ENCODE peak calls at places on chromosomes 7 and 10, in eight cellular contexts. J is colonic mucosa, P is neural progenitor cell, D is astrocyte, W is WERI-Rb-1, N is iPS DF 6.9, V is fibroblast of lung, F is NB4. Y is an unnamed sample.

GRCh38 chr10:70605153-70605552 is 2.6 kb upstream of the PRF1 start:
- DNase-seq in J (no peak), P (no peak), D (no peak), W (no peak), N (no peak), V (no peak), F (peak; percentile 43), Y (no peak)

GRCh38 chr10:123990889-123991288 is 99.3 kb upstream of the CPXM2 start:
- DNase-seq in J (no peak), P (no peak), D (no peak), W (no peak), N (no peak), V (no peak), F (no peak), Y (no peak)

GRCh38 chr7:34061175-34061574 is 155.8 kb downstream of the BMPER start:
- DNase-seq in J (no peak), P (no peak), D (peak; percentile 88), W (no peak), N (no peak), V (peak; percentile 88), F (no peak), Y (peak; percentile 63)

GRCh38 chr7:2646680-2647571 is 15.1 kb downstream of the TTYH3 start:
- DNase-seq in J (no peak), P (peak; percentile 37), D (no peak), W (no peak), N (no peak), V (no peak), F (no peak), Y (no peak)

GRCh38 chr10:22459496-22459895 is 114.2 kb downstream of the SPAG6 start:
- DNase-seq in J (no peak), P (no peak), D (no peak), W (no peak), N (no peak), V (no peak), F (no peak), Y (no peak)

GRCh38 chr10:58573144-58573543 is 60.5 kb downstream of the BICC1 start:
- DNase-seq in J (no peak), P (no peak), D (no peak), W (no peak), N (no peak), V (no peak), F (no peak), Y (no peak)

GRCh38 chr7:149188637-149189259 is 6.6 kb upstream of the ZNF282 start:
- DNase-seq in J (no peak), P (no peak), D (no peak), W (no peak), N (no peak), V (no peak), F (no peak), Y (no peak)

GRCh38 chr10:131065673-131066331 is 245.7 kb downstream of the TCERG1L start:
- DNase-seq in J (no peak), P (peak; percentile 72), D (no peak), W (no peak), N (no peak), V (no peak), F (peak; percentile 22), Y (no peak)

GRCh38 chr10:7797582-7797981 is 9.6 kb downstream of the ATP5F1C start:
- DNase-seq in J (no peak), P (no peak), D (peak; percentile 97), W (no peak), N (no peak), V (peak; percentile 98), F (peak; percentile 66), Y (peak; percentile 84)

GRCh38 chr10:35331894-35332640 is 4.2 kb upstream of the CCNY start:
- DNase-seq in J (no peak), P (no peak), D (peak; percentile 94), W (no peak), N (no peak), V (peak; percentile 95), F (peak; percentile 35), Y (peak; percentile 95)

GRCh38 chr10:42997849-42998165 is 79.1 kb upstream of the RET start:
- DNase-seq in J (peak; percentile 8), P (no peak), D (no peak), W (no peak), N (no peak), V (no peak), F (peak; percentile 8), Y (no peak)

GRCh38 chr7:37698782-37699181 is 15.2 kb downstream of the GPR141 start:
- DNase-seq in J (no peak), P (no peak), D (no peak), W (no peak), N (no peak), V (no peak), F (peak; percentile 41), Y (no peak)

GRCh38 chr10:28217848-28218247 is 85.0 kb downstream of the MPP7 start:
- DNase-seq in J (no peak), P (no peak), D (peak; percentile 97), W (no peak), N (no peak), V (peak; percentile 97), F (no peak), Y (peak; percentile 38)

GRCh38 chr7:121126201-121126600 is 137.7 kb downstream of the CPED1 start:
- DNase-seq in J (no peak), P (no peak), D (no peak), W (no peak), N (no peak), V (no peak), F (no peak), Y (no peak)

GRCh38 chr7:81769891-81770818 is at the start of gene HGF:
- DNase-seq in J (peak; percentile 32), P (peak; percentile 47), D (peak; percentile 42), W (no peak), N (no peak), V (peak; percentile 53), F (peak; percentile 77), Y (peak; percentile 48)

GRCh38 chr10:78982726-78983125 is 86.0 kb upstream of the ZMIZ1 start:
- DNase-seq in J (no peak), P (no peak), D (no peak), W (no peak), N (no peak), V (no peak), F (no peak), Y (no peak)

GRCh38 chr7:46206474-46207060 is 285.5 kb upstream of the IGFBP3 start:
- DNase-seq in J (no peak), P (no peak), D (no peak), W (no peak), N (no peak), V (no peak), F (no peak), Y (no peak)

GRCh38 chr10:98030991-98031431 is 590 bp upstream of the CRTAC1 start:
- DNase-seq in J (no peak), P (peak; percentile 73), D (no peak), W (peak; percentile 52), N (no peak), V (peak; percentile 3), F (no peak), Y (no peak)
- H3K4me3 ChIP-seq in J (no peak overlapping the region), P (peak overlapping the region; percentile 69), D (no peak overlapping the region), W (peak overlapping the region; percentile 60), N (peak overlapping the region; percentile 58), V (no peak overlapping the region), F (no peak overlapping the region), Y (peak overlapping the region; percentile 33)

DNA sequence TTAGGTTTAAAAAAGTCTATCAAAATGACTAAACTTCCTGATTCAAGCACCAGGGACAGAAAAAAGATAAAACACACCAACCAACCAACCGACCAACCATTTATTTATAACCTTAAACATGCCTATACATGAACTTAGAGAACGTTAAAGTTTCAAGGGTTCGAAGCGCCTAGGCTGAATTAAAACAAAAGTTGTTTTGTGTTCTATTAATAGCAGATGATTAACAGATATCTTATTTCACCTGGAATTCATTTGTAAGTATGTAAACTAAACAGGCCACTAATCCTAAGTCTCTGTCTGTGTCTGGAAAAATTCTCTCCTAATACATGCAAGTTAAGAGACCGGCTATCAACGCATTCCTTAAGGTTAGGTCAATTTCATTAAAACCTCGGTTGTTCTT is 1.4 kb downstream of the BAIAP2L1 start:
- DNase-seq in J (no peak), P (peak; percentile 6), D (peak; percentile 49), W (no peak), N (no peak), V (peak; percentile 61), F (no peak), Y (no peak)
- H3K4me3 ChIP-seq in J (peak overlapping the region; percentile 45), P (peak overlapping the region; percentile 72), D (peak overlapping the region; percentile 64), W (peak overlapping the region; percentile 82), N (peak overlapping the region; percentile 73), V (peak overlapping the region; percentile 23), F (no peak overlapping the region), Y (peak overlapping the region; percentile 54)

GRCh38 chr10:5485948-5486851 is 13.2 kb downstream of the CALML5 start:
- DNase-seq in J (no peak), P (no peak), D (no peak), W (peak; percentile 30), N (no peak), V (no peak), F (no peak), Y (no peak)

GRCh38 chr10:5486852-5487235 is 12.5 kb downstream of the CALML5 start:
- DNase-seq in J (no peak), P (no peak), D (no peak), W (peak; percentile 27), N (no peak), V (no peak), F (no peak), Y (no peak)

GRCh38 chr10:5490032-5490431 is 9.3 kb downstream of the CALML5 start:
- DNase-seq in J (no peak), P (no peak), D (no peak), W (no peak), N (no peak), V (no peak), F (no peak), Y (no peak)

GRCh38 chr10:5490698-5491464 is 8.5 kb downstream of the CALML5 start:
- DNase-seq in J (no peak), P (no peak), D (no peak), W (no peak), N (no peak), V (no peak), F (peak; percentile 62), Y (no peak)

DNA sequence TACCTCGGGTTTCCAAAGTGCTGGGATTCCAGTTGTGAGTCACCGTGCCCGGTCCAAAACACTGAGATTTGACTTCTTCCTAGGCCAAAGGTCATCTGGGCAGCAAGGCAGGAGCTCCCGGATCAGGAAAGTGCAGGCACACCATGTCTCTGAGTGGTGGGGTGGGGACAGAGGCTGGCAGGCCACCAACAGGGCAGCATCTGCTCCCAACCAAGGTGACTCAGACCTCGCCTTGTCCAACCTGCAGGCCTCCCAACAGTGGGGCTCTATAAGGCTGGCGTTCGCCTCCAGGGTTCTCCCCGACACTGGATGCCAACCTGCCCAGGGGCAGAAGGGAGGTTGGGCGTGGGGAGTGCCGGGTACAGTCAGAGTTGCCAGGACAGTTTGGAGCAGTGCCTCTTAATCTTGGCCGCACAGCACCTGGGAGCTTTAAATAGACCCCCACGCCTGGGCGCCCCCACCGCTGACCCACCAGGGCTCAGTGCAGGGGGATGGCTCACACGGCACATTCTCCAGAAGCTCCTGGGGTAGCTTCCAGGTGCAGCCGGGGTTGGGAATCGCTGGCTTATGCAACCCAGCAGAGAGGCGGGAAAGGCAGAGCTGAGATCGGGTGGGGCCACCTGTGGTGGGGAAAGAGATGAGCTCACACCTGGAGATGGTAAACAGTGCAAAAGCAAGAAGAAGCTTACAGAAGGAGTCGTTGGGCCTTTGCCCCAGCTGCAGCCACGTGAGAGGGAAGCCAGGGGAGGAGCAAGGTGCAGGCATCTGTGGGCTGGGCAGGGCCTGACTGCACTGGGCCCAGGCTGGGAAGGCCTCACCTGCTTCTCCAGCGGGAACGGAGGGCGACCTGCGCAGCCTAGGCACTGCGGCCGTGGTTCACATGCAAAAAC is 10.9 kb downstream of the CALML5 start:
- DNase-seq in J (peak; percentile 94), P (no peak), D (no peak), W (no peak), N (no peak), V (no peak), F (no peak), Y (no peak)
- H3K4me3 ChIP-seq in J (peak overlapping the region; percentile 15), P (no peak overlapping the region), D (no peak overlapping the region), W (no peak overlapping the region), N (no peak overlapping the region), V (no peak overlapping the region), F (no peak overlapping the region), Y (no peak overlapping the region)

GRCh38 chr10:61397175-61397986 is 55.8 kb downstream of the TMEM26 start:
- DNase-seq in J (no peak), P (no peak), D (peak; percentile 69), W (no peak), N (no peak), V (peak; percentile 73), F (peak; percentile 44), Y (peak; percentile 25)
- H3K4me3 ChIP-seq in J (peak overlapping the region; percentile 1), P (no peak overlapping the region), D (peak overlapping the region; percentile 37), W (no peak overlapping the region), N (no peak overlapping the region), V (peak overlapping the region; percentile 14), F (peak overlapping the region; percentile 49), Y (no peak overlapping the region)

Y was measured in skeletal muscle cell.